ENCODE peak calls at places on chromosomes 13 and 19, in seven cellular contexts. O, Q, D, X, A, L and I are unnamed samples. For H3K4me1, the result is how much of the 10 kb centered on the place peaks cover.

GRCh38 chr19:2274937-2275535 is 6.9 kb downstream of the PEAK3 start:
- DNase-seq in O (peak), A (peak), L (no peak), D (peak), Q (peak), X (no peak), I (no peak)

GRCh38 chr13:33193428-33193974 is 92.1 kb downstream of the STARD13 start:
- DNase-seq in X (no peak), L (no peak), D (no peak), O (no peak), Q (no peak), A (no peak), I (no peak)

GRCh38 chr13:106230450-106230849 is 305.0 kb downstream of the EFNB2 start:
- DNase-seq in O (peak), X (no peak), L (no peak), A (no peak), Q (no peak), D (no peak), I (no peak)

GRCh38 chr13:111974065-111974640 is 92.8 kb upstream of the SOX1 start:
- DNase-seq in X (no peak), L (no peak), O (peak), Q (no peak), D (no peak), A (no peak), I (no peak)

GRCh38 chr13:71964491-71965108 is 97.6 kb upstream of the DACH1 start:
- DNase-seq in L (no peak), D (no peak), A (no peak), O (peak), Q (no peak), X (no peak), I (no peak)

GRCh38 chr13:111337206-111337605 is 16.8 kb downstream of the TEX29 start:
- DNase-seq in D (no peak), L (no peak), Q (no peak), O (peak), A (no peak), X (no peak), I (no peak)

GRCh38 chr19:1067341-1068103 is 555 bp downstream of the ARHGAP45 start:
- DNase-seq in X (no peak), A (no peak), Q (no peak), O (no peak), L (peak), D (no peak), I (no peak)

GRCh38 chr13:103002279-103002678 is 63.9 kb downstream of the SLC10A2 start:
- DNase-seq in D (no peak), A (no peak), Q (no peak), O (no peak), L (no peak), X (no peak), I (no peak)

GRCh38 chr19:2731181-2732117 is 8.4 kb downstream of the SLC39A3 start:
- DNase-seq in X (no peak), D (no peak), O (no peak), Q (no peak), L (no peak), A (no peak), I (no peak)

GRCh38 chr13:110484290-110485048 is 77.1 kb downstream of the RAB20 start:
- DNase-seq in D (no peak), X (no peak), L (no peak), Q (no peak), O (no peak), A (no peak), I (no peak)

GRCh38 chr19:6057651-6058365 is 52.5 kb downstream of the RFX2 start:
- DNase-seq in X (no peak), A (peak), L (no peak), Q (no peak), D (peak), O (no peak), I (no peak)

GRCh38 chr19:35262101-35262761 is 6.5 kb upstream of the USF2 start:
- DNase-seq in X (no peak), O (no peak), D (peak), L (no peak), A (no peak), Q (no peak), I (no peak)

GRCh38 chr19:38229585-38230073 is 5.6 kb upstream of the DPF1 start:
- DNase-seq in Q (peak), A (peak), O (peak), D (no peak), X (peak), L (peak), I (no peak)

GRCh38 chr19:33406521-33407139 is 33.1 kb downstream of the CEBPG start:
- DNase-seq in D (no peak), Q (peak), L (peak), X (peak), A (peak), O (peak), I (peak)

GRCh38 chr13:46079770-46080169 is 25.1 kb downstream of the CPB2 start:
- DNase-seq in X (no peak), O (no peak), A (no peak), D (no peak), Q (no peak), L (no peak), I (no peak)

GRCh38 chr19:56988271-56988670 is 131.5 kb upstream of the USP29 start:
- DNase-seq in Q (no peak), O (no peak), X (no peak), L (no peak), D (no peak), A (no peak), I (no peak)

GRCh38 chr19:17125728-17126677 is 50.4 kb downstream of the MYO9B start:
- DNase-seq in O (peak), L (peak), X (no peak), Q (no peak), A (peak), D (peak), I (peak)

GRCh38 chr19:13035820-13036365 is 40.6 kb downstream of the NFIX start:
- DNase-seq in D (no peak), Q (no peak), A (no peak), O (no peak), L (no peak), X (no peak), I (no peak)

GRCh38 chr19:12801466-12802266 is at the start of the genes PRDX2 and THSD8:
- DNase-seq in L (peak), X (no peak), O (peak), A (peak), D (no peak), Q (peak), I (peak)

GRCh38 chr19:3034194-3034844 is 5.2 kb upstream of the TLE2 start:
- DNase-seq in D (no peak), Q (no peak), A (no peak), O (peak), X (no peak), L (no peak), I (no peak)

GRCh38 chr19:33400856-33401682 is 27.6 kb downstream of the CEBPG start:
- DNase-seq in Q (no peak), D (no peak), A (no peak), L (no peak), O (no peak), X (no peak), I (no peak)

GRCh38 chr19:52188822-52189744 is 769 bp upstream of the PPP2R1A start:
- DNase-seq in L (no peak), X (no peak), Q (peak), A (no peak), O (no peak), D (peak), I (peak)

GRCh38 chr13:46641274-46642081 is 88.5 kb downstream of the LRCH1 start:
- DNase-seq in X (no peak), D (no peak), Q (no peak), L (no peak), O (peak), A (no peak), I (no peak)

GRCh38 chr13:28325022-28325421 is 169.9 kb downstream of the FLT1 start:
- DNase-seq in Q (no peak), L (no peak), X (no peak), A (no peak), D (no peak), O (no peak), I (no peak)

GRCh38 chr19:50912727-50913716 is 1.8 kb upstream of the KLK4 start:
- DNase-seq in D (no peak), Q (no peak), A (no peak), X (no peak), O (no peak), L (no peak), I (no peak)

GRCh38 chr13:33992891-33993336 is 175.0 kb downstream of the RFC3 start:
- DNase-seq in L (no peak), Q (no peak), O (no peak), A (no peak), X (no peak), D (no peak), I (no peak)

GRCh38 chr19:12772323-12772722 is 3.0 kb downstream of the HOOK2 start:
- DNase-seq in D (no peak), O (no peak), A (no peak), Q (no peak), X (no peak), L (no peak), I (no peak)

GRCh38 chr13:89432997-89433396 is 1761.8 kb downstream of the SLITRK5 start:
- DNase-seq in O (no peak), A (no peak), L (no peak), X (no peak), Q (no peak), D (no peak), I (no peak)

GRCh38 chr13:53200498-53201453 is 172.2 kb downstream of the OLFM4 start:
- DNase-seq in D (no peak), X (no peak), A (no peak), Q (peak), L (no peak), O (peak), I (peak)

DNA sequence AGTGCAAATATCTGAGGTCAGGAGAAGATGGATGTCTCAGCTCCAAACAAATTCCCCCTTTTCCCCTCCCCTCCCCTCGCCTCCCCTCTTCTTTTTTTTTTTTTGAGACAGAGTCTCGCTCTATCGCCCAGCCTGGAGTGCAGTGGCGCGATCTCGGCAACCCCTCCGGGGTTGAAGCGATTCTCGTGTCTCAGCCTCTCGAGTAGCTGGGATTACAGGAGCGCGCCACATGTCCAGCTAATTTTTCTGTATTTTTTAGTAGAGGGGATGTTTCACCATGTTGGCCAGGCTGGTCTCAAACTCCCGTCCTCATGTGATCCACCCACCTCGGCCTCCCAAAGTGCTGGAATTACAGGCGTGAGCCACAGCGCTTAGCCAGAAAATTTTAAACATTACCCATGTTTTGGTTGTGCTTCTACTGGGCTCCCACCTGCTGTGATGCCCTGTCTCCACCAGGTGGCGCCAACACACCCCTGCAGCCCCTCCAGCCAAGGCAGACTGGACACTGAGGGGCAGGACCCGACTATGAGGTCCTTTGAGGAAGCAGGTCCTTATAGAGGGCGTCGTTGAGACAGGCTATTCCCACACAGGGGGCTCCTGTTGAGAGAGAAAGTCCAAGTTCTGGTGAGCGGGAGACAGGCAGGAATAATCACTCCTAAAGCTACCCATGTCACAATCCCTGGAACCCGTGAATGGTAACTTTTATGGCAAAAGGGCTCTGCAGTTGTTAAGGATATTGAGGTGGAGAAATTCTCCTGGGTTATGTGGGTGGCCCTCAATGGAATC is 6.3 kb downstream of the ERICH4 start:
- DNase-seq in A (peak), O (peak), Q (peak), X (peak), L (peak), D (peak), I (peak)
- H3K4me1 ChIP-seq in A (under half), O (under half), Q (under half), X (under half), L (under half), D (under half), I (under half)

GRCh38 chr19:40721140-40721486 is 4.2 kb downstream of the ITPKC start:
- DNase-seq in D (no peak), L (no peak), X (no peak), O (no peak), Q (no peak), A (no peak), I (no peak)

GRCh38 chr19:40717325-40717879 is 490 bp downstream of the ITPKC start:
- DNase-seq in X (no peak), O (no peak), D (peak), A (no peak), Q (no peak), L (no peak), I (peak)

GRCh38 chr19:40717880-40718773 is 1.2 kb downstream of the ITPKC start:
- DNase-seq in O (peak), Q (no peak), A (peak), L (no peak), D (peak), X (no peak), I (peak)

GRCh38 chr19:40718774-40719391 is 2.0 kb downstream of the ITPKC start:
- DNase-seq in L (no peak), D (peak), Q (no peak), O (peak), A (peak), X (peak), I (peak)

DNA sequence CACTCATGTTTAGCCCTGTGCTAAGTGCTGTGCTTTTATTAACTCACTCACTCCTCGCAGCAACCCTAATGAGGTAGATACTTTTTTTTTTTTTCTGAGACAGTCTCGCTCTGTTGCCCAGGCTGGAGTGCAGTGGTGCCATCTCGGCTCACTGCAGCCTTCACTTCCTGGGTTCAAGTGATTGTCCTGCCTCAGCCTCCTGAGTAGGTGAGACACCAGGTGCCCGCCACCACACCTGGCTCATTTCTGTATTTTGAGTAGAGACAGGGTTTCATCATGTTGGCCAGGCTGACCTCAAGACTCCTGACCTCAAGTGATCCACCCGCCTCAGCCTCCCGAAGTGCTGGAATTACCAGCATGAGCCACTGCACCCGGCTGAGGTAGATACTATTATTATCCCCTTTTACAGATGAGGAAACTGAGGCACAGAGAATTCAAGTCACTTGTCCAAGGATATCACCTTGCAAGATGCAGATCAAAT is 2.5 kb downstream of the ITPKC start:
- DNase-seq in A (no peak), D (no peak), L (no peak), Q (no peak), O (peak), X (no peak), I (no peak)
- H3K4me1 ChIP-seq in A (under half), D (under half), L (half or more), Q (under half), O (under half), X (half or more), I (under half)

GRCh38 chr19:47093841-47094240 is 19.7 kb downstream of the ZC3H4 start:
- DNase-seq in O (no peak), X (no peak), Q (no peak), D (no peak), L (no peak), A (no peak), I (no peak)
- H3K4me1 ChIP-seq in O (under half), X (half or more), Q (under half), D (under half), L (under half), A (under half), I (half or more)

GRCh38 chr13:73684750-73685149 is 449.5 kb downstream of the KLF12 start:
- DNase-seq in X (no peak), D (no peak), A (no peak), Q (no peak), O (no peak), L (no peak), I (no peak)
- H3K4me1 ChIP-seq in X (under half), D (under half), A (under half), Q (under half), O (under half), L (under half), I (under half)

DNA sequence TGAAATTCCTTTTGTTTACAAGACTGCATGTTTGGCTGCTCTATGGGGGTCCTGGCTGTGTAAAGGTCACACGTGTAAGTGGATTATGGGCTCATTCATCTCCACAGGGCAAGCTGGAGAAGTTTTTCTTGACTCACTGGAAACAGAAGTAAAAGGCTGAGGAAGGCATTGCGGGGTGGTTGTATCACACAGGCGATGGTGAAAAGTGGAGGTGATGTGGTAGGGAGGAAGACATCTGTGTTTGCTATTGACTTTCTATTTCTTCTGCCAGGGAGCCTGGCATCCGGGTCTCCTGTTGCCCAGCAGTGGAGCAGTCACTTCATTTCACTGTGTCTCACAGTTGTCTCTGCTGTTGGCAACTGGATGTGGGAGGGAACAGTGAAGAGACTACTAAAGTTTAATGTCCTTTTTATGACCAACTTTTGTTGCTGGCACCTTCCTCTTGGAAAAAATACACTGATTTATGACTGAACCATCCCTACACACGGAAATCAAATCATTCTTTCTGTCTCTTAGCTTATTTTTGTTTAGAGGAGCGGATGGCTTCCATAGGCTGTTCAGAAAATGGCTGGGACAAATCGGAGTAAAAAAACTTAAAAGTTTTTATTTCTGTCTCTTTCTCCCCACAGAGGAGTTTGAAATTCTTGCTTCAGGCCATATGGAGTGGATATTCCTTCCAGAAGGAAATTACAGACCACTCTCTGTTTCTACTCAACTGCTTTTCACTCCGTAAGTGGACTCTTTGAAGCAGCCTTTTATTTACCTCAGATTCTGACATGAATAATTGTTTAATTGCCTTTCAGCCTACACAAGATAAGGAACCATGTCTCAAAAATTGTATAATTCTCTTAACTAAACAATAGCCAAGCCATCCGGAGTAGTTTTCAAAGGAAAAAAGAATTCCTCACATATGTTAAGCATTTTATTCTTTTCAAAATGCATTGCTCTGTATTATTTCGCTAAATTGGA is 23.9 kb upstream of the MEDAG start:
- DNase-seq in D (no peak), Q (no peak), X (no peak), O (peak), L (no peak), A (no peak), I (no peak)
- H3K4me1 ChIP-seq in D (under half), Q (under half), X (under half), O (under half), L (under half), A (under half), I (under half)

DNA sequence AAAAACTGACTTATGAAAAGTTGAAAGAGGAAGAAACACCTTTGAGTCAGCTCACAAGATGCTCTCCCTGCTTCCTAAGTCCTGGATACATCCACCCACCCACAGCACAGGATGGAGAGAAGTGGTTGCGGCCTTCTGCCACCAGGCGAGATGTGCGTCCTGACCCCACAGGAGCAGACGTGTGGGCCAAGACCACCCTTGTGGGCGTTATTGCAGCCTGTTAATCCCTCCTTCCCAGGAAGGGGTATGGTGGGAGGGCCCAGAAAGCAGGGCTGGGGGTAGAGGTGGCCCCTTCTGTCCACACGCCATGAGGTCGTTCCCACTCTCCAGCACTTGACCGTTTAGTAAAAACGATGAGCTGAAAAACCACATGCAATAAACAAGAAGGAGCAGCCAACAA is 2.3 kb upstream of the AKAP8L start:
- DNase-seq in X (no peak), L (no peak), Q (no peak), O (no peak), D (no peak), A (no peak), I (no peak)
- H3K4me1 ChIP-seq in X (under half), L (under half), Q (under half), O (under half), D (under half), A (under half), I (under half)

GRCh38 chr19:46863818-46864629 is 3.2 kb downstream of the ARHGAP35 start:
- DNase-seq in D (peak), L (no peak), A (no peak), Q (peak), O (peak), X (no peak), I (no peak)
- H3K4me1 ChIP-seq in D (under half), L (half or more), A (under half), Q (under half), O (under half), X (half or more), I (half or more)

GRCh38 chr13:26964278-26965057 is 203.9 kb upstream of the GPR12 start:
- DNase-seq in X (no peak), L (no peak), O (peak), D (no peak), A (no peak), Q (no peak), I (no peak)
- H3K4me1 ChIP-seq in X (under half), L (under half), O (under half), D (under half), A (under half), Q (under half), I (under half)

DNA sequence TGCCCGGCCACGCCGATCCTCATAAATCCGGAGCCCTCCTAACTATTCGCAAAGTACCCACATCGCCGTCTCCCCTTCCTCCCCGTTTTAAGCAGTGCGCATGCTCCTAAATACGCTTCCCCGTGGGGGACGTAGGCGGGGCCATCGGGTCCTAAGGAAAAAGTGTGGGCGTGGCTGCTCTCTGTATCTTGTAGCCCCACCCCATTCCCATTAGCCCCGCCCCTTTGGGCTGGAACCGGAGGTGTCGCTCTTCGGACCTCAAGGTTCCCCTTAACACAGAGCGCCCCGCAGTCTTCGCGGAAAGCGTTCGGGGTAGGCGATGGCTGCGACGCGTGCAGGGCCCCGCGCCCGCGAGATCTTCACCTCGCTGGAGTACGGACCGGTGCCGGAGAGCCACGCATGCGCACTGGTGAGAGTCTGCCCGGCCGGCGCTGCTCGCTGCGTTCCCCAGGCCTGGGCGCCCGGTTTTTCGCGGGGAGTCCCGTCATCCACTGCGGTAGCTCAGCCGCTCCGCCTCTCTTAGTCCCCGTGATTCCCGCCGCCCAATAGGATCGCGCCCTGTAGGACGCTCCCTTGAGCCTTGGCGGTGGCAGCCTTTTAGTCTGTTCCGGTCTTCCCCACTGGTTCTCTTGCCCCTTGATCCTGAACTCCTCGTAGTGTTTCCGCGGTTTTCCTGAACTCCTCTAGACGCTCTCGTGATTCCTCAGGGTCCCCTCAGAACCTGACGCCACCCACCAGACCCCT is at the start of gene ALDH16A1:
- DNase-seq in D (peak), O (peak), A (peak), X (peak), Q (peak), L (peak), I (peak)
- H3K4me1 ChIP-seq in D (under half), O (under half), A (under half), X (under half), Q (under half), L (under half), I (under half)